ENCODE peak calls at places on chromosomes 1 and 21, in nine cellular contexts. One of them, this sample, is unnamed. For H3K27me3 and H3K36me3, the result is how much of the 10 kb centered on the place peaks cover.

GRCh38 chr1:162011337-162012012 is 12.2 kb downstream of the OLFML2B start:
- DNase-seq in body of pancreas: no peak
- DNase-seq in GM23338: no peak
- DNase-seq in heart right ventricle: peak
- DNase-seq in right atrium auricular region: no peak
- DNase-seq in astrocyte: no peak
- DNase-seq in tibial artery: no peak
- DNase-seq in tibial nerve: no peak
- DNase-seq in breast epithelium: no peak
- DNase-seq in this sample: no peak

GRCh38 chr21:45118099-45118498 is 43.7 kb downstream of the ADARB1 start:
- DNase-seq in body of pancreas: no peak
- DNase-seq in GM23338: no peak
- DNase-seq in heart right ventricle: no peak
- DNase-seq in right atrium auricular region: no peak
- DNase-seq in astrocyte: no peak
- DNase-seq in tibial artery: no peak
- DNase-seq in tibial nerve: no peak
- DNase-seq in breast epithelium: no peak
- DNase-seq in this sample: no peak

GRCh38 chr1:203914292-203914691 is 52.9 kb downstream of the SNRPE start:
- DNase-seq in body of pancreas: no peak
- DNase-seq in GM23338: no peak
- DNase-seq in heart right ventricle: no peak
- DNase-seq in right atrium auricular region: no peak
- DNase-seq in astrocyte: no peak
- DNase-seq in tibial artery: no peak
- DNase-seq in tibial nerve: no peak
- DNase-seq in breast epithelium: no peak
- DNase-seq in this sample: no peak

GRCh38 chr1:94757931-94758330 is 62.2 kb upstream of the SLC44A3 start:
- DNase-seq in body of pancreas: peak
- DNase-seq in GM23338: no peak
- DNase-seq in heart right ventricle: peak
- DNase-seq in right atrium auricular region: no peak
- DNase-seq in astrocyte: no peak
- DNase-seq in tibial artery: peak
- DNase-seq in tibial nerve: no peak
- DNase-seq in breast epithelium: peak
- DNase-seq in this sample: no peak

GRCh38 chr1:94463765-94464330 is 45.7 kb downstream of the ABCD3 start:
- DNase-seq in body of pancreas: peak
- DNase-seq in GM23338: peak
- DNase-seq in heart right ventricle: peak
- DNase-seq in right atrium auricular region: no peak
- DNase-seq in astrocyte: peak
- DNase-seq in tibial artery: no peak
- DNase-seq in tibial nerve: no peak
- DNase-seq in breast epithelium: no peak
- DNase-seq in this sample: no peak

GRCh38 chr1:34235594-34235993 is 58.9 kb downstream of the C1orf94 start:
- DNase-seq in body of pancreas: no peak
- DNase-seq in GM23338: no peak
- DNase-seq in heart right ventricle: no peak
- DNase-seq in right atrium auricular region: no peak
- DNase-seq in astrocyte: no peak
- DNase-seq in tibial artery: no peak
- DNase-seq in tibial nerve: no peak
- DNase-seq in breast epithelium: no peak
- DNase-seq in this sample: no peak

GRCh38 chr1:7536891-7537591 is 234.1 kb upstream of the VAMP3 start:
- DNase-seq in body of pancreas: no peak
- DNase-seq in GM23338: no peak
- DNase-seq in heart right ventricle: no peak
- DNase-seq in right atrium auricular region: no peak
- DNase-seq in astrocyte: no peak
- DNase-seq in tibial artery: no peak
- DNase-seq in tibial nerve: no peak
- DNase-seq in breast epithelium: no peak
- DNase-seq in this sample: no peak

GRCh38 chr1:93751391-93752250 is 70.0 kb upstream of the BCAR3 start:
- DNase-seq in body of pancreas: no peak
- DNase-seq in GM23338: no peak
- DNase-seq in heart right ventricle: peak
- DNase-seq in right atrium auricular region: no peak
- DNase-seq in astrocyte: no peak
- DNase-seq in tibial artery: no peak
- DNase-seq in tibial nerve: no peak
- DNase-seq in breast epithelium: peak
- DNase-seq in this sample: no peak

GRCh38 chr21:19640964-19641363 is 1237.4 kb upstream of the TMPRSS15 start:
- DNase-seq in body of pancreas: peak
- DNase-seq in GM23338: peak
- DNase-seq in heart right ventricle: no peak
- DNase-seq in right atrium auricular region: no peak
- DNase-seq in astrocyte: no peak
- DNase-seq in tibial artery: no peak
- DNase-seq in tibial nerve: no peak
- DNase-seq in breast epithelium: no peak
- DNase-seq in this sample: no peak

GRCh38 chr1:246533371-246533905 is 26.4 kb upstream of the SMYD3 start:
- DNase-seq in body of pancreas: no peak
- DNase-seq in GM23338: no peak
- DNase-seq in heart right ventricle: no peak
- DNase-seq in right atrium auricular region: peak
- DNase-seq in astrocyte: no peak
- DNase-seq in tibial artery: no peak
- DNase-seq in tibial nerve: no peak
- DNase-seq in breast epithelium: no peak
- DNase-seq in this sample: no peak

GRCh38 chr1:35631396-35631795 is 9.9 kb downstream of the PSMB2 start:
- DNase-seq in body of pancreas: no peak
- DNase-seq in GM23338: no peak
- DNase-seq in heart right ventricle: no peak
- DNase-seq in right atrium auricular region: no peak
- DNase-seq in astrocyte: peak
- DNase-seq in tibial artery: no peak
- DNase-seq in tibial nerve: no peak
- DNase-seq in breast epithelium: no peak
- DNase-seq in this sample: no peak

GRCh38 chr1:56375184-56375837 is 204.1 kb downstream of the PLPP3 start:
- DNase-seq in body of pancreas: no peak
- DNase-seq in GM23338: peak
- DNase-seq in heart right ventricle: no peak
- DNase-seq in right atrium auricular region: no peak
- DNase-seq in astrocyte: peak
- DNase-seq in tibial artery: no peak
- DNase-seq in tibial nerve: no peak
- DNase-seq in breast epithelium: no peak
- DNase-seq in this sample: no peak

GRCh38 chr21:34912022-34912933 is 136.8 kb downstream of the RUNX1 start:
- DNase-seq in body of pancreas: no peak
- DNase-seq in GM23338: peak
- DNase-seq in heart right ventricle: no peak
- DNase-seq in right atrium auricular region: no peak
- DNase-seq in astrocyte: no peak
- DNase-seq in tibial artery: no peak
- DNase-seq in tibial nerve: no peak
- DNase-seq in breast epithelium: no peak
- DNase-seq in this sample: no peak

GRCh38 chr1:192552619-192553225 is 22.9 kb upstream of the RGS1 start:
- DNase-seq in body of pancreas: no peak
- DNase-seq in GM23338: no peak
- DNase-seq in heart right ventricle: no peak
- DNase-seq in right atrium auricular region: no peak
- DNase-seq in astrocyte: no peak
- DNase-seq in tibial artery: no peak
- DNase-seq in tibial nerve: no peak
- DNase-seq in breast epithelium: no peak
- DNase-seq in this sample: no peak

GRCh38 chr1:10122926-10123325 is 87.4 kb upstream of the KIF1B start:
- DNase-seq in body of pancreas: no peak
- DNase-seq in GM23338: no peak
- DNase-seq in heart right ventricle: no peak
- DNase-seq in right atrium auricular region: no peak
- DNase-seq in astrocyte: peak
- DNase-seq in tibial artery: no peak
- DNase-seq in tibial nerve: no peak
- DNase-seq in breast epithelium: no peak
- DNase-seq in this sample: no peak

DNA sequence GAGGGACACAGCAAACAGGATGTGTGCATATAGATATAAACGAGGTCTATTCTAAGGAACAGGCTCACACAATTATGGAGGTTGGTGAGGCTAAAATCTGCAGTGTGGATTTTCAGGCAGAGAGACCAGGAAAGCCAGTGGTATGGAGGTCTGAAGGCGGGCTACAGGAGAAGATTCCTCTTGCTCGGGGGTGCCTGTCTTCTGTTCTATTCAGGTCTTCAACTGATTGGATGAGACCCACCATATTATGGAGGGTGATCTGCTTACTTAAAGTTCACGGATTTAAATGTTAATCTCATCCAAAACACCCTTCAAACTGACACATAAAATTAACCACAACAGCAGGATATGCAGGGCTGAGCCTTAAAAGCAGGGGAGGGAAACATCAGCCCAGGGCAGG is 238.5 kb downstream of the PTPRU start:
- DNase-seq in body of pancreas: no peak
- DNase-seq in GM23338: no peak
- DNase-seq in heart right ventricle: no peak
- DNase-seq in right atrium auricular region: no peak
- DNase-seq in astrocyte: no peak
- DNase-seq in tibial artery: no peak
- DNase-seq in tibial nerve: no peak
- DNase-seq in breast epithelium: no peak
- DNase-seq in this sample: no peak
- H3K27me3 ChIP-seq in body of pancreas: under half
- H3K27me3 ChIP-seq in GM23338: under half
- H3K27me3 ChIP-seq in heart right ventricle: half or more
- H3K27me3 ChIP-seq in right atrium auricular region: under half
- H3K27me3 ChIP-seq in astrocyte: under half
- H3K27me3 ChIP-seq in tibial artery: half or more
- H3K27me3 ChIP-seq in tibial nerve: under half
- H3K27me3 ChIP-seq in breast epithelium: under half
- H3K27me3 ChIP-seq in this sample: under half

GRCh38 chr1:1333551-1334241 is 2.6 kb downstream of the TAS1R3 start:
- DNase-seq in body of pancreas: peak
- DNase-seq in GM23338: no peak
- DNase-seq in heart right ventricle: no peak
- DNase-seq in right atrium auricular region: no peak
- DNase-seq in astrocyte: no peak
- DNase-seq in tibial artery: no peak
- DNase-seq in tibial nerve: no peak
- DNase-seq in breast epithelium: no peak
- DNase-seq in this sample: no peak

GRCh38 chr1:1334835-1335234 is 3.8 kb downstream of the TAS1R3 start:
- DNase-seq in body of pancreas: no peak
- DNase-seq in GM23338: peak
- DNase-seq in heart right ventricle: no peak
- DNase-seq in right atrium auricular region: no peak
- DNase-seq in astrocyte: no peak
- DNase-seq in tibial artery: no peak
- DNase-seq in tibial nerve: no peak
- DNase-seq in breast epithelium: no peak
- DNase-seq in this sample: no peak

GRCh38 chr1:1332031-1332755 is 1.1 kb downstream of the TAS1R3 start:
- DNase-seq in body of pancreas: no peak
- DNase-seq in GM23338: no peak
- DNase-seq in heart right ventricle: no peak
- DNase-seq in right atrium auricular region: no peak
- DNase-seq in astrocyte: no peak
- DNase-seq in tibial artery: no peak
- DNase-seq in tibial nerve: no peak
- DNase-seq in breast epithelium: no peak
- DNase-seq in this sample: no peak

GRCh38 chr1:1331068-1331965 is at the start of gene TAS1R3:
- DNase-seq in body of pancreas: no peak
- DNase-seq in GM23338: no peak
- DNase-seq in heart right ventricle: no peak
- DNase-seq in right atrium auricular region: no peak
- DNase-seq in astrocyte: no peak
- DNase-seq in tibial artery: no peak
- DNase-seq in tibial nerve: no peak
- DNase-seq in breast epithelium: no peak
- DNase-seq in this sample: no peak

GRCh38 chr1:1332774-1333480 is 1.8 kb downstream of the TAS1R3 start:
- DNase-seq in body of pancreas: peak
- DNase-seq in GM23338: no peak
- DNase-seq in heart right ventricle: no peak
- DNase-seq in right atrium auricular region: no peak
- DNase-seq in astrocyte: no peak
- DNase-seq in tibial artery: no peak
- DNase-seq in tibial nerve: no peak
- DNase-seq in breast epithelium: peak
- DNase-seq in this sample: no peak
- TF ChIP-seq CTCF in body of pancreas: no peak
- TF ChIP-seq CTCF in GM23338: no peak
- TF ChIP-seq CTCF in heart right ventricle: no peak
- TF ChIP-seq CTCF in right atrium auricular region: no peak
- TF ChIP-seq CTCF in astrocyte: no peak
- TF ChIP-seq CTCF in tibial artery: no peak
- TF ChIP-seq CTCF in tibial nerve: no peak
- TF ChIP-seq CTCF in breast epithelium: no peak
- TF ChIP-seq CTCF in this sample: no peak

DNA sequence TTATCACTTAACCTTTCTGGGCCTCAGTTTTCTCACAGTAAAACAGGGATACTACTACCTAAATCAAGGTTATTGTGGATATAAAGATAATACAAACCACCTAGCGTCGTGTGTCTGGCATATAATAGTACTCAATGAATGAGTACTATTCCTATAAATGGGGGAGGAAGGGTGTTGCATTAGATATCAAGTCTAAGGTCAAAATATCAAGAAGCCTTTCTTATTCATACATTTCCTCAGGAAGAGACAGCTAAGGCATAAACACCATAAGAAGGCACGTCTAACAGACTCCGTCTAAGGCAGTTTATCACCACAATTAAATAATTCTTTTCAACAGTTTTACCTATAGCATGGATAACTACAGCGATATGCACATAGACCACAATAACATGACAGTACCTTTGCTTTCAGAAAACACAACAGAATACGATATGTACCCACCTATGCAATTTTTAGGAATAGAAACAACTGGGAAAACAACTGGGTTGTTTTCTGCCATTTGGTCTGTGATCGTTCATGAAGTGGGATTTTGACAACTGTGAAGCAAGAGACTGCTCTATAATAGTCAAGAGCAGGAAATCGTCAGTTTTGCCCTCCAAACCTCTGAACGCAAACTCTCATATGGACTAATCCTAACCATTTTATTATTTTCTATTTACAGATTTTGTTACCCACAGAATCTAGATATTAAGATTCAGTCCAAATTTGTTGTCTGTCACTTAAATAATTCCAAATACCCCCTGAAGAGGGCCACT is 53.1 kb downstream of the HNRNPR start:
- DNase-seq in body of pancreas: no peak
- DNase-seq in GM23338: no peak
- DNase-seq in heart right ventricle: no peak
- DNase-seq in right atrium auricular region: no peak
- DNase-seq in astrocyte: no peak
- DNase-seq in tibial artery: no peak
- DNase-seq in tibial nerve: no peak
- DNase-seq in breast epithelium: no peak
- DNase-seq in this sample: no peak
- H3K36me3 ChIP-seq in body of pancreas: under half
- H3K36me3 ChIP-seq in GM23338: under half
- H3K36me3 ChIP-seq in heart right ventricle: under half
- H3K36me3 ChIP-seq in right atrium auricular region: under half
- H3K36me3 ChIP-seq in astrocyte: under half
- H3K36me3 ChIP-seq in tibial artery: under half
- H3K36me3 ChIP-seq in tibial nerve: under half
- H3K36me3 ChIP-seq in breast epithelium: under half
- H3K36me3 ChIP-seq in this sample: under half

GRCh38 chr1:55015731-55016620 is 17.2 kb downstream of the BSND start:
- DNase-seq in body of pancreas: no peak
- DNase-seq in GM23338: no peak
- DNase-seq in heart right ventricle: no peak
- DNase-seq in right atrium auricular region: no peak
- DNase-seq in astrocyte: peak
- DNase-seq in tibial artery: peak
- DNase-seq in tibial nerve: no peak
- DNase-seq in breast epithelium: no peak
- DNase-seq in this sample: no peak
- H3K27me3 ChIP-seq in body of pancreas: under half
- H3K27me3 ChIP-seq in GM23338: under half
- H3K27me3 ChIP-seq in heart right ventricle: under half
- H3K27me3 ChIP-seq in right atrium auricular region: under half
- H3K27me3 ChIP-seq in astrocyte: under half
- H3K27me3 ChIP-seq in tibial artery: under half
- H3K27me3 ChIP-seq in tibial nerve: under half
- H3K27me3 ChIP-seq in breast epithelium: under half
- H3K27me3 ChIP-seq in this sample: under half